ENCODE peak calls at places on chromosomes 2 and 18, in nine cellular contexts. One of them, this sample, is unnamed.

GRCh38 chr18:48819781-48820482 is 130.8 kb downstream of the SMAD7 start:
- DNase-seq in fibroblast of lung: no peak
- DNase-seq in AG04450: no peak
- DNase-seq in body of pancreas: no peak
- DNase-seq in tibial artery: peak
- DNase-seq in BE2C: no peak
- DNase-seq in foreskin keratinocyte: no peak
- DNase-seq in osteocyte: peak
- DNase-seq in choroid plexus epithelial cell: no peak
- DNase-seq in this sample: no peak

GRCh38 chr2:232377841-232378734 is 463 bp upstream of the ALPP start:
- DNase-seq in fibroblast of lung: no peak
- DNase-seq in AG04450: no peak
- DNase-seq in body of pancreas: no peak
- DNase-seq in tibial artery: peak
- DNase-seq in BE2C: peak
- DNase-seq in foreskin keratinocyte: peak
- DNase-seq in osteocyte: no peak
- DNase-seq in choroid plexus epithelial cell: no peak
- DNase-seq in this sample: no peak

GRCh38 chr2:105627530-105627929 is 117.2 kb upstream of the NCK2 start:
- DNase-seq in fibroblast of lung: no peak
- DNase-seq in AG04450: no peak
- DNase-seq in body of pancreas: no peak
- DNase-seq in tibial artery: no peak
- DNase-seq in BE2C: no peak
- DNase-seq in foreskin keratinocyte: no peak
- DNase-seq in osteocyte: no peak
- DNase-seq in choroid plexus epithelial cell: no peak
- DNase-seq in this sample: no peak

GRCh38 chr2:181680055-181680936 is at the start of gene NEUROD1:
- DNase-seq in fibroblast of lung: peak
- DNase-seq in AG04450: no peak
- DNase-seq in body of pancreas: peak
- DNase-seq in tibial artery: no peak
- DNase-seq in BE2C: peak
- DNase-seq in foreskin keratinocyte: no peak
- DNase-seq in osteocyte: no peak
- DNase-seq in choroid plexus epithelial cell: no peak
- DNase-seq in this sample: peak

GRCh38 chr2:231707625-231708049 is 688 bp upstream of the PTMA start:
- DNase-seq in fibroblast of lung: peak
- DNase-seq in AG04450: no peak
- DNase-seq in body of pancreas: peak
- DNase-seq in tibial artery: no peak
- DNase-seq in BE2C: peak
- DNase-seq in foreskin keratinocyte: no peak
- DNase-seq in osteocyte: peak
- DNase-seq in choroid plexus epithelial cell: peak
- DNase-seq in this sample: no peak

GRCh38 chr2:235533203-235533602 is 39.4 kb downstream of the AGAP1 start:
- DNase-seq in fibroblast of lung: no peak
- DNase-seq in AG04450: no peak
- DNase-seq in body of pancreas: no peak
- DNase-seq in tibial artery: no peak
- DNase-seq in BE2C: no peak
- DNase-seq in foreskin keratinocyte: no peak
- DNase-seq in osteocyte: no peak
- DNase-seq in choroid plexus epithelial cell: no peak
- DNase-seq in this sample: no peak

GRCh38 chr2:19747310-19748072 is 154.3 kb downstream of the TTC32 start:
- DNase-seq in fibroblast of lung: no peak
- DNase-seq in AG04450: no peak
- DNase-seq in body of pancreas: no peak
- DNase-seq in tibial artery: no peak
- DNase-seq in BE2C: no peak
- DNase-seq in foreskin keratinocyte: no peak
- DNase-seq in osteocyte: no peak
- DNase-seq in choroid plexus epithelial cell: peak
- DNase-seq in this sample: no peak

GRCh38 chr2:52934354-52934898 is 833.2 kb upstream of the CHAC2 start:
- DNase-seq in fibroblast of lung: peak
- DNase-seq in AG04450: peak
- DNase-seq in body of pancreas: peak
- DNase-seq in tibial artery: no peak
- DNase-seq in BE2C: no peak
- DNase-seq in foreskin keratinocyte: peak
- DNase-seq in osteocyte: no peak
- DNase-seq in choroid plexus epithelial cell: peak
- DNase-seq in this sample: no peak

GRCh38 chr2:24026233-24026632 is 16.3 kb downstream of the MFSD2B start:
- DNase-seq in fibroblast of lung: no peak
- DNase-seq in AG04450: no peak
- DNase-seq in body of pancreas: no peak
- DNase-seq in tibial artery: no peak
- DNase-seq in BE2C: no peak
- DNase-seq in foreskin keratinocyte: no peak
- DNase-seq in osteocyte: no peak
- DNase-seq in choroid plexus epithelial cell: no peak
- DNase-seq in this sample: no peak

GRCh38 chr2:239264838-239265651 is 135.8 kb downstream of the HDAC4 start:
- DNase-seq in fibroblast of lung: peak
- DNase-seq in AG04450: no peak
- DNase-seq in body of pancreas: no peak
- DNase-seq in tibial artery: no peak
- DNase-seq in BE2C: no peak
- DNase-seq in foreskin keratinocyte: peak
- DNase-seq in osteocyte: peak
- DNase-seq in choroid plexus epithelial cell: peak
- DNase-seq in this sample: peak

GRCh38 chr2:172429351-172429968 is 2.1 kb downstream of the ITGA6 start:
- DNase-seq in fibroblast of lung: peak
- DNase-seq in AG04450: no peak
- DNase-seq in body of pancreas: peak
- DNase-seq in tibial artery: no peak
- DNase-seq in BE2C: no peak
- DNase-seq in foreskin keratinocyte: peak
- DNase-seq in osteocyte: no peak
- DNase-seq in choroid plexus epithelial cell: peak
- DNase-seq in this sample: no peak
- TF ChIP-seq CTCF in fibroblast of lung: no peak
- TF ChIP-seq CTCF in AG04450: peak
- TF ChIP-seq CTCF in body of pancreas: peak
- TF ChIP-seq CTCF in tibial artery: no peak
- TF ChIP-seq CTCF in BE2C: no peak
- TF ChIP-seq CTCF in foreskin keratinocyte: peak
- TF ChIP-seq CTCF in osteocyte: no peak
- TF ChIP-seq CTCF in choroid plexus epithelial cell: peak
- TF ChIP-seq CTCF in this sample: no peak

DNA sequence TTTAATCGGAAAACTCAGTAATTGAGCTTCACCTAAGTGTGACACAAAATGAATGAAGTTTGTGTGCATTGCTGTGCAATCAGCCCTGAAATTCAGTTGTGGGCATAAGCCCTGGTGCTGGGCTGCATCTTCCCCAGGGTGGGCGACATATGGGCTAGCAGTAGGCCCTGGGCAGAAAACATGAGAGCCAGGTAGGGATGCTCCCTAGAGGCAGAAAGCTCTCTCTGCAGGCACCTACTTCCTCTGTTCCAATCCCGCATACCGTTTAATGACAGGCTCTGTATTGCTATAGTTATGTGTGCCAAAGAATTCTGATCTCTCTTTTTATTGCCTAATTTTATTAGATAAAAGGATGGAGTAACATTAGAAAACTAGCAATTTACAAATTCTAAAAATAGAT is 456.7 kb downstream of the NRXN1 start:
- DNase-seq in fibroblast of lung: no peak
- DNase-seq in AG04450: no peak
- DNase-seq in body of pancreas: no peak
- DNase-seq in tibial artery: no peak
- DNase-seq in BE2C: no peak
- DNase-seq in foreskin keratinocyte: no peak
- DNase-seq in osteocyte: no peak
- DNase-seq in choroid plexus epithelial cell: no peak
- DNase-seq in this sample: no peak
- TF ChIP-seq CTCF in fibroblast of lung: no peak
- TF ChIP-seq CTCF in AG04450: no peak
- TF ChIP-seq CTCF in body of pancreas: no peak
- TF ChIP-seq CTCF in tibial artery: no peak
- TF ChIP-seq CTCF in BE2C: no peak
- TF ChIP-seq CTCF in foreskin keratinocyte: peak
- TF ChIP-seq CTCF in osteocyte: no peak
- TF ChIP-seq CTCF in choroid plexus epithelial cell: peak
- TF ChIP-seq CTCF in this sample: no peak

GRCh38 chr2:51032748-51033355 is 920 bp upstream of the NRXN1 start:
- DNase-seq in fibroblast of lung: no peak
- DNase-seq in AG04450: no peak
- DNase-seq in body of pancreas: no peak
- DNase-seq in tibial artery: no peak
- DNase-seq in BE2C: no peak
- DNase-seq in foreskin keratinocyte: no peak
- DNase-seq in osteocyte: no peak
- DNase-seq in choroid plexus epithelial cell: no peak
- DNase-seq in this sample: no peak
- TF ChIP-seq CTCF in fibroblast of lung: no peak
- TF ChIP-seq CTCF in AG04450: no peak
- TF ChIP-seq CTCF in body of pancreas: no peak
- TF ChIP-seq CTCF in tibial artery: no peak
- TF ChIP-seq CTCF in BE2C: no peak
- TF ChIP-seq CTCF in foreskin keratinocyte: no peak
- TF ChIP-seq CTCF in osteocyte: no peak
- TF ChIP-seq CTCF in choroid plexus epithelial cell: no peak
- TF ChIP-seq CTCF in this sample: no peak

GRCh38 chr2:38076250-38076709 is 329 bp upstream of the CYP1B1 start:
- DNase-seq in fibroblast of lung: peak
- DNase-seq in AG04450: no peak
- DNase-seq in body of pancreas: peak
- DNase-seq in tibial artery: peak
- DNase-seq in BE2C: peak
- DNase-seq in foreskin keratinocyte: peak
- DNase-seq in osteocyte: no peak
- DNase-seq in choroid plexus epithelial cell: peak
- DNase-seq in this sample: peak
- TF ChIP-seq CTCF in fibroblast of lung: peak
- TF ChIP-seq CTCF in AG04450: no peak
- TF ChIP-seq CTCF in body of pancreas: peak
- TF ChIP-seq CTCF in tibial artery: peak
- TF ChIP-seq CTCF in BE2C: peak
- TF ChIP-seq CTCF in foreskin keratinocyte: peak
- TF ChIP-seq CTCF in osteocyte: no peak
- TF ChIP-seq CTCF in choroid plexus epithelial cell: peak
- TF ChIP-seq CTCF in this sample: peak

GRCh38 chr2:97644023-97644717 is 1.7 kb upstream of the COX5B start:
- DNase-seq in fibroblast of lung: no peak
- DNase-seq in AG04450: no peak
- DNase-seq in body of pancreas: no peak
- DNase-seq in tibial artery: no peak
- DNase-seq in BE2C: no peak
- DNase-seq in foreskin keratinocyte: no peak
- DNase-seq in osteocyte: no peak
- DNase-seq in choroid plexus epithelial cell: no peak
- DNase-seq in this sample: no peak

GRCh38 chr2:97645112-97645699 is 656 bp upstream of the COX5B start:
- DNase-seq in fibroblast of lung: no peak
- DNase-seq in AG04450: no peak
- DNase-seq in body of pancreas: no peak
- DNase-seq in tibial artery: no peak
- DNase-seq in BE2C: no peak
- DNase-seq in foreskin keratinocyte: no peak
- DNase-seq in osteocyte: no peak
- DNase-seq in choroid plexus epithelial cell: peak
- DNase-seq in this sample: peak

GRCh38 chr2:97651114-97651513 is 5.3 kb downstream of the COX5B start:
- DNase-seq in fibroblast of lung: no peak
- DNase-seq in AG04450: no peak
- DNase-seq in body of pancreas: no peak
- DNase-seq in tibial artery: peak
- DNase-seq in BE2C: no peak
- DNase-seq in foreskin keratinocyte: no peak
- DNase-seq in osteocyte: no peak
- DNase-seq in choroid plexus epithelial cell: no peak
- DNase-seq in this sample: peak

GRCh38 chr2:97646977-97647376 is 1.1 kb downstream of the COX5B start:
- DNase-seq in fibroblast of lung: no peak
- DNase-seq in AG04450: no peak
- DNase-seq in body of pancreas: no peak
- DNase-seq in tibial artery: no peak
- DNase-seq in BE2C: no peak
- DNase-seq in foreskin keratinocyte: no peak
- DNase-seq in osteocyte: no peak
- DNase-seq in choroid plexus epithelial cell: no peak
- DNase-seq in this sample: no peak

GRCh38 chr2:97645700-97646629 is at the start of gene COX5B:
- DNase-seq in fibroblast of lung: peak
- DNase-seq in AG04450: peak
- DNase-seq in body of pancreas: peak
- DNase-seq in tibial artery: peak
- DNase-seq in BE2C: peak
- DNase-seq in foreskin keratinocyte: peak
- DNase-seq in osteocyte: peak
- DNase-seq in choroid plexus epithelial cell: peak
- DNase-seq in this sample: peak
- TF ChIP-seq CTCF in fibroblast of lung: no peak
- TF ChIP-seq CTCF in AG04450: no peak
- TF ChIP-seq CTCF in body of pancreas: no peak
- TF ChIP-seq CTCF in tibial artery: no peak
- TF ChIP-seq CTCF in BE2C: no peak
- TF ChIP-seq CTCF in foreskin keratinocyte: peak
- TF ChIP-seq CTCF in osteocyte: no peak
- TF ChIP-seq CTCF in choroid plexus epithelial cell: no peak
- TF ChIP-seq CTCF in this sample: no peak

GRCh38 chr2:213149332-213149875 is 2.0 kb downstream of the IKZF2 start:
- DNase-seq in fibroblast of lung: peak
- DNase-seq in AG04450: no peak
- DNase-seq in body of pancreas: no peak
- DNase-seq in tibial artery: no peak
- DNase-seq in BE2C: no peak
- DNase-seq in foreskin keratinocyte: no peak
- DNase-seq in osteocyte: no peak
- DNase-seq in choroid plexus epithelial cell: peak
- DNase-seq in this sample: no peak
- TF ChIP-seq CTCF in fibroblast of lung: no peak
- TF ChIP-seq CTCF in AG04450: no peak
- TF ChIP-seq CTCF in body of pancreas: peak
- TF ChIP-seq CTCF in tibial artery: no peak
- TF ChIP-seq CTCF in BE2C: no peak
- TF ChIP-seq CTCF in foreskin keratinocyte: peak
- TF ChIP-seq CTCF in osteocyte: peak
- TF ChIP-seq CTCF in choroid plexus epithelial cell: peak
- TF ChIP-seq CTCF in this sample: no peak